ENCODE peak calls at places on chromosome 7, in eight cellular contexts. One of them, this sample, is unnamed. For H3K36me3, the result is how much of the 10 kb centered on the place peaks cover.

GRCh38 chr7:2106506-2106905 is 126.2 kb downstream of the MAD1L1 start:
- DNase-seq in spleen: no peak
- DNase-seq in brain microvascular endothelial cell: no peak
- DNase-seq in DND-41: no peak
- DNase-seq in cardiac muscle cell: no peak
- DNase-seq in mucosa of descending colon: no peak
- DNase-seq in stomach: no peak
- DNase-seq in heart right ventricle: no peak
- DNase-seq in this sample: no peak

GRCh38 chr7:128405345-128406146 is 4.2 kb downstream of the IMPDH1 start:
- DNase-seq in stomach: peak
- DNase-seq in spleen: peak
- DNase-seq in DND-41: peak
- DNase-seq in cardiac muscle cell: peak
- DNase-seq in mucosa of descending colon: peak
- DNase-seq in heart right ventricle: peak
- DNase-seq in brain microvascular endothelial cell: no peak
- DNase-seq in this sample: no peak

GRCh38 chr7:142583424-142583823 is 165.8 kb upstream of the PRSS1 start:
- DNase-seq in stomach: no peak
- DNase-seq in cardiac muscle cell: peak
- DNase-seq in DND-41: no peak
- DNase-seq in heart right ventricle: no peak
- DNase-seq in spleen: no peak
- DNase-seq in mucosa of descending colon: no peak
- DNase-seq in brain microvascular endothelial cell: peak
- DNase-seq in this sample: peak

GRCh38 chr7:147771344-147771743 is 819.2 kb upstream of the C7orf33 start:
- DNase-seq in DND-41: no peak
- DNase-seq in mucosa of descending colon: no peak
- DNase-seq in spleen: no peak
- DNase-seq in heart right ventricle: no peak
- DNase-seq in stomach: no peak
- DNase-seq in brain microvascular endothelial cell: no peak
- DNase-seq in cardiac muscle cell: no peak
- DNase-seq in this sample: no peak

GRCh38 chr7:95989301-95989700 is 216.9 kb downstream of the DYNC1I1 start:
- DNase-seq in heart right ventricle: no peak
- DNase-seq in spleen: no peak
- DNase-seq in stomach: peak
- DNase-seq in mucosa of descending colon: no peak
- DNase-seq in brain microvascular endothelial cell: no peak
- DNase-seq in cardiac muscle cell: no peak
- DNase-seq in DND-41: no peak
- DNase-seq in this sample: no peak

GRCh38 chr7:87474046-87474445 is 1.4 kb downstream of the ABCB4 start:
- DNase-seq in cardiac muscle cell: no peak
- DNase-seq in DND-41: no peak
- DNase-seq in stomach: no peak
- DNase-seq in heart right ventricle: no peak
- DNase-seq in mucosa of descending colon: no peak
- DNase-seq in spleen: no peak
- DNase-seq in brain microvascular endothelial cell: no peak
- DNase-seq in this sample: no peak

GRCh38 chr7:151113344-151114150 is 27.3 kb downstream of the AGAP3 start:
- DNase-seq in brain microvascular endothelial cell: peak
- DNase-seq in heart right ventricle: no peak
- DNase-seq in spleen: no peak
- DNase-seq in stomach: no peak
- DNase-seq in cardiac muscle cell: peak
- DNase-seq in DND-41: no peak
- DNase-seq in mucosa of descending colon: no peak
- DNase-seq in this sample: peak

GRCh38 chr7:52270301-52270700 is 765.1 kb upstream of the POM121L12 start:
- DNase-seq in mucosa of descending colon: no peak
- DNase-seq in spleen: no peak
- DNase-seq in stomach: no peak
- DNase-seq in heart right ventricle: no peak
- DNase-seq in cardiac muscle cell: peak
- DNase-seq in DND-41: no peak
- DNase-seq in brain microvascular endothelial cell: no peak
- DNase-seq in this sample: no peak

GRCh38 chr7:117269417-117269816 is 53.4 kb downstream of the WNT2 start:
- DNase-seq in mucosa of descending colon: no peak
- DNase-seq in heart right ventricle: no peak
- DNase-seq in DND-41: no peak
- DNase-seq in cardiac muscle cell: peak
- DNase-seq in brain microvascular endothelial cell: peak
- DNase-seq in spleen: no peak
- DNase-seq in stomach: no peak
- DNase-seq in this sample: peak

GRCh38 chr7:102063736-102064135 is 222.9 kb upstream of the SH2B2 start:
- DNase-seq in stomach: peak
- DNase-seq in heart right ventricle: no peak
- DNase-seq in spleen: no peak
- DNase-seq in brain microvascular endothelial cell: peak
- DNase-seq in DND-41: no peak
- DNase-seq in cardiac muscle cell: peak
- DNase-seq in mucosa of descending colon: peak
- DNase-seq in this sample: no peak

GRCh38 chr7:144785491-144785890 is 50.4 kb downstream of the TPK1 start:
- DNase-seq in brain microvascular endothelial cell: no peak
- DNase-seq in stomach: no peak
- DNase-seq in cardiac muscle cell: no peak
- DNase-seq in mucosa of descending colon: no peak
- DNase-seq in DND-41: no peak
- DNase-seq in heart right ventricle: no peak
- DNase-seq in spleen: no peak
- DNase-seq in this sample: no peak

GRCh38 chr7:80488406-80488805 is 23.5 kb downstream of the GNAT3 start:
- DNase-seq in heart right ventricle: no peak
- DNase-seq in brain microvascular endothelial cell: no peak
- DNase-seq in spleen: no peak
- DNase-seq in stomach: no peak
- DNase-seq in DND-41: no peak
- DNase-seq in cardiac muscle cell: no peak
- DNase-seq in mucosa of descending colon: no peak
- DNase-seq in this sample: no peak

GRCh38 chr7:80736371-80736770 is 97.9 kb downstream of the CD36 start:
- DNase-seq in spleen: no peak
- DNase-seq in mucosa of descending colon: no peak
- DNase-seq in heart right ventricle: no peak
- DNase-seq in DND-41: no peak
- DNase-seq in cardiac muscle cell: no peak
- DNase-seq in brain microvascular endothelial cell: peak
- DNase-seq in stomach: no peak
- DNase-seq in this sample: no peak

GRCh38 chr7:127514499-127514898 is 70.9 kb downstream of the GCC1 start:
- DNase-seq in mucosa of descending colon: no peak
- DNase-seq in brain microvascular endothelial cell: peak
- DNase-seq in heart right ventricle: no peak
- DNase-seq in spleen: no peak
- DNase-seq in cardiac muscle cell: peak
- DNase-seq in stomach: no peak
- DNase-seq in DND-41: no peak
- DNase-seq in this sample: no peak

GRCh38 chr7:29447828-29448227 is 115.8 kb upstream of the PRR15 start:
- DNase-seq in heart right ventricle: no peak
- DNase-seq in stomach: no peak
- DNase-seq in spleen: no peak
- DNase-seq in mucosa of descending colon: no peak
- DNase-seq in brain microvascular endothelial cell: no peak
- DNase-seq in cardiac muscle cell: peak
- DNase-seq in DND-41: no peak
- DNase-seq in this sample: no peak

GRCh38 chr7:42351313-42351935 is 114.4 kb upstream of the GLI3 start:
- DNase-seq in mucosa of descending colon: no peak
- DNase-seq in heart right ventricle: no peak
- DNase-seq in DND-41: no peak
- DNase-seq in stomach: no peak
- DNase-seq in spleen: no peak
- DNase-seq in cardiac muscle cell: peak
- DNase-seq in brain microvascular endothelial cell: no peak
- DNase-seq in this sample: no peak

GRCh38 chr7:155874411-155874810 is 62.1 kb upstream of the SHH start:
- DNase-seq in spleen: peak
- DNase-seq in mucosa of descending colon: no peak
- DNase-seq in cardiac muscle cell: no peak
- DNase-seq in DND-41: no peak
- DNase-seq in stomach: no peak
- DNase-seq in heart right ventricle: no peak
- DNase-seq in brain microvascular endothelial cell: no peak
- DNase-seq in this sample: no peak

GRCh38 chr7:100516135-100516812 is 22.7 kb upstream of the AGFG2 start:
- DNase-seq in brain microvascular endothelial cell: peak
- DNase-seq in stomach: peak
- DNase-seq in mucosa of descending colon: no peak
- DNase-seq in cardiac muscle cell: peak
- DNase-seq in DND-41: peak
- DNase-seq in heart right ventricle: peak
- DNase-seq in spleen: no peak
- DNase-seq in this sample: peak

GRCh38 chr7:106143711-106144347 is 31.7 kb upstream of the SYPL1 start:
- DNase-seq in stomach: no peak
- DNase-seq in DND-41: peak
- DNase-seq in heart right ventricle: no peak
- DNase-seq in spleen: no peak
- DNase-seq in cardiac muscle cell: no peak
- DNase-seq in mucosa of descending colon: no peak
- DNase-seq in brain microvascular endothelial cell: no peak
- DNase-seq in this sample: no peak

DNA sequence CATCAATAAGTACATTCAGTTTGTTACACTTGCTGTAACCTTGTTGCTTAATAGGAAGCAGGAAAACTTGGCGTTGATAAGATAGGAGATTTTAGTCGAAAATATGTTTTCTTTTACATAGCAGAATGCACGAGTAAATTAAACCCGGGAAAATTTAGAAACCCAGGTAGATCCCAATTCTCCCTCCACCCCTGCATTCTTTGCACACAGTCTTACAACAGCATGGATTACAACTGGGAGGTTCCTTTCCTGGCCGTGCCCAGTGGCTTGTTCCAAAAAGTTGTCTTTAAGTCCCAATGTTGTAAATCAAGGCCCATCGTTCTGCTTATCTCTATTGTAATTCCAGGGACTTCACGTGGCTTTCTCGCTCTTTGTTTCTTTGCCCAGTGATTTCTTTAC is 1.1 kb upstream of the DPY19L1 start:
- DNase-seq in DND-41: no peak
- DNase-seq in cardiac muscle cell: no peak
- DNase-seq in mucosa of descending colon: no peak
- DNase-seq in heart right ventricle: no peak
- DNase-seq in brain microvascular endothelial cell: no peak
- DNase-seq in stomach: no peak
- DNase-seq in spleen: no peak
- DNase-seq in this sample: no peak
- H3K4me3 ChIP-seq in DND-41: peak
- H3K4me3 ChIP-seq in cardiac muscle cell: peak
- H3K4me3 ChIP-seq in mucosa of descending colon: no peak
- H3K4me3 ChIP-seq in heart right ventricle: peak
- H3K4me3 ChIP-seq in brain microvascular endothelial cell: peak
- H3K4me3 ChIP-seq in stomach: peak
- H3K4me3 ChIP-seq in spleen: peak
- H3K4me3 ChIP-seq in this sample: peak

GRCh38 chr7:139241258-139241657 is 10.2 kb downstream of the UBN2 start:
- DNase-seq in brain microvascular endothelial cell: no peak
- DNase-seq in mucosa of descending colon: no peak
- DNase-seq in spleen: no peak
- DNase-seq in stomach: no peak
- DNase-seq in DND-41: no peak
- DNase-seq in heart right ventricle: no peak
- DNase-seq in cardiac muscle cell: no peak
- DNase-seq in this sample: no peak
- H3K36me3 ChIP-seq in brain microvascular endothelial cell: under half
- H3K36me3 ChIP-seq in mucosa of descending colon: under half
- H3K36me3 ChIP-seq in spleen: half or more
- H3K36me3 ChIP-seq in stomach: under half
- H3K36me3 ChIP-seq in DND-41: half or more
- H3K36me3 ChIP-seq in heart right ventricle: half or more
- H3K36me3 ChIP-seq in cardiac muscle cell: under half
- H3K36me3 ChIP-seq in this sample: under half

GRCh38 chr7:30699706-30700495 is 17.6 kb upstream of the CRHR2 start:
- DNase-seq in stomach: no peak
- DNase-seq in mucosa of descending colon: no peak
- DNase-seq in heart right ventricle: no peak
- DNase-seq in brain microvascular endothelial cell: no peak
- DNase-seq in spleen: peak
- DNase-seq in cardiac muscle cell: no peak
- DNase-seq in DND-41: no peak
- DNase-seq in this sample: no peak

GRCh38 chr7:30703756-30704155 is 21.5 kb upstream of the CRHR2 start:
- DNase-seq in stomach: no peak
- DNase-seq in brain microvascular endothelial cell: no peak
- DNase-seq in DND-41: no peak
- DNase-seq in mucosa of descending colon: no peak
- DNase-seq in heart right ventricle: no peak
- DNase-seq in spleen: no peak
- DNase-seq in cardiac muscle cell: peak
- DNase-seq in this sample: no peak

GRCh38 chr7:30705008-30705407 is 22.8 kb upstream of the CRHR2 start:
- DNase-seq in heart right ventricle: no peak
- DNase-seq in mucosa of descending colon: no peak
- DNase-seq in spleen: peak
- DNase-seq in DND-41: no peak
- DNase-seq in cardiac muscle cell: no peak
- DNase-seq in brain microvascular endothelial cell: no peak
- DNase-seq in stomach: no peak
- DNase-seq in this sample: no peak

GRCh38 chr7:30700941-30701340 is 18.7 kb upstream of the CRHR2 start:
- DNase-seq in DND-41: no peak
- DNase-seq in brain microvascular endothelial cell: no peak
- DNase-seq in stomach: no peak
- DNase-seq in heart right ventricle: no peak
- DNase-seq in mucosa of descending colon: no peak
- DNase-seq in spleen: peak
- DNase-seq in cardiac muscle cell: no peak
- DNase-seq in this sample: no peak

DNA sequence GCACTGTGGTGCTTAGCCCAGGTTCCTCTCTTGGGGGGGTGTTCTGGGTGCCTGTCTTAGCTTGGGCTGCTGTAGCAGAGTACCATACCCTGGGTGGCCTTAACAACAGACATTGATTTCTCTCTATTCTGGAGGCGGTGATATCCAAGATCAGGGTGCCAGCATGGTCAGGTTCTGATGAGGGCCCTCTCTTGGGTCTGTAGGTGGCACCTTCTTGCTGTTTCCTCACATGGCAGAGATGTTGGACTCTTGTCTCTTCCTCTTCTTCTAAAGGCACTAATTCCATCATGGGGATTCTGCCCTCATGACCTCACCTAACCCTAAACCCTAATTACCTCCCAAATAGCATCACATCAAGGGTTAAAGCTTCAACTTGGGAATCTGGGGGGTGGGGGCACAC is 19.9 kb upstream of the CRHR2 start:
- DNase-seq in cardiac muscle cell: no peak
- DNase-seq in brain microvascular endothelial cell: no peak
- DNase-seq in spleen: peak
- DNase-seq in heart right ventricle: no peak
- DNase-seq in DND-41: peak
- DNase-seq in stomach: no peak
- DNase-seq in mucosa of descending colon: no peak
- DNase-seq in this sample: no peak
- TF ChIP-seq CTCF in cardiac muscle cell: peak
- TF ChIP-seq CTCF in brain microvascular endothelial cell: peak
- TF ChIP-seq CTCF in spleen: no peak
- TF ChIP-seq CTCF in heart right ventricle: no peak
- TF ChIP-seq CTCF in DND-41: peak
- TF ChIP-seq CTCF in stomach: no peak
- TF ChIP-seq CTCF in mucosa of descending colon: no peak
- TF ChIP-seq CTCF in this sample: peak

GRCh38 chr7:28065721-28066285 is 114.8 kb downstream of the JAZF1 start:
- DNase-seq in spleen: no peak
- DNase-seq in heart right ventricle: no peak
- DNase-seq in brain microvascular endothelial cell: no peak
- DNase-seq in cardiac muscle cell: no peak
- DNase-seq in stomach: no peak
- DNase-seq in DND-41: no peak
- DNase-seq in mucosa of descending colon: no peak
- DNase-seq in this sample: no peak
- H3K4me3 ChIP-seq in spleen: no peak
- H3K4me3 ChIP-seq in heart right ventricle: no peak
- H3K4me3 ChIP-seq in brain microvascular endothelial cell: no peak
- H3K4me3 ChIP-seq in cardiac muscle cell: no peak
- H3K4me3 ChIP-seq in stomach: no peak
- H3K4me3 ChIP-seq in DND-41: no peak
- H3K4me3 ChIP-seq in mucosa of descending colon: no peak
- H3K4me3 ChIP-seq in this sample: no peak